ENCODE peak calls at places on chromosomes 11 and 22, in ten cellular contexts. D is H54; M is tibial artery; E is neural progenitor cell; N is adrenal gland; V is stimulated activated CD4-positive, alpha-beta T cell treated with anti-CD3 and anti-CD28 coated beads, Interleukin-15, amount 100 ng/mL, for 48 hours; G is effector CD4-positive, alpha-beta T cell; Z is NCI-H1417; I is T-helper 2 cell; S is NCI-H1436. H is an unnamed sample.

GRCh38 chr22:30308518-30309230 is 18.1 kb downstream of the TBC1D10A start:
- DNase-seq in D (no peak), M (no peak), E (no peak), N (no peak), V (no peak), G (no peak), Z (no peak), I (peak), S (no peak), H (no peak)

GRCh38 chr11:66126808-66127555 is 56.9 kb downstream of the PACS1 start:
- DNase-seq in D (no peak), M (peak), E (no peak), N (no peak), V (no peak), G (peak), Z (peak), I (peak), S (peak), H (no peak)

GRCh38 chr11:17391493-17392355 is 3.3 kb upstream of the KCNJ11 start:
- DNase-seq in D (no peak), M (no peak), E (no peak), N (no peak), V (no peak), G (no peak), Z (peak), I (no peak), S (peak), H (peak)

GRCh38 chr11:8082391-8083087 is 1.5 kb downstream of the TUB start:
- DNase-seq in D (no peak), M (no peak), E (peak), N (peak), V (no peak), G (no peak), Z (no peak), I (no peak), S (no peak), H (peak)

GRCh38 chr11:65315866-65316233 is 1.2 kb downstream of the CDC42EP2 start:
- DNase-seq in D (no peak), M (no peak), E (no peak), N (no peak), V (no peak), G (no peak), Z (no peak), I (no peak), S (no peak), H (no peak)

GRCh38 chr22:49261616-49262015 is 566.1 kb downstream of the BRD1 start:
- DNase-seq in D (no peak), M (peak), E (no peak), N (no peak), V (no peak), G (no peak), Z (no peak), I (no peak), S (no peak), H (no peak)

GRCh38 chr11:35085766-35086165 is 53.2 kb upstream of the CD44 start:
- DNase-seq in D (no peak), M (no peak), E (no peak), N (no peak), V (no peak), G (no peak), Z (no peak), I (no peak), S (no peak), H (no peak)

GRCh38 chr11:110621826-110622225 is 90.4 kb downstream of the ARHGAP20 start:
- DNase-seq in D (no peak), M (no peak), E (no peak), N (no peak), V (no peak), G (no peak), Z (no peak), I (no peak), S (no peak), H (no peak)

GRCh38 chr11:118592616-118593367 is 14.6 kb upstream of the PHLDB1 start:
- DNase-seq in D (no peak), M (no peak), E (no peak), N (no peak), V (no peak), G (no peak), Z (no peak), I (no peak), S (no peak), H (no peak)

GRCh38 chr11:85628771-85629341 is 463 bp downstream of the TMEM126B start:
- DNase-seq in D (peak), M (no peak), E (peak), N (no peak), V (no peak), G (no peak), Z (no peak), I (no peak), S (no peak), H (no peak)

GRCh38 chr11:119339581-119340334 is 925 bp downstream of the C1QTNF5 start:
- DNase-seq in D (no peak), M (peak), E (peak), N (no peak), V (no peak), G (no peak), Z (no peak), I (peak), S (no peak), H (peak)

GRCh38 chr11:2466869-2467694 is 22.3 kb downstream of the KCNQ1 start:
- DNase-seq in D (no peak), M (peak), E (no peak), N (peak), V (no peak), G (peak), Z (no peak), I (peak), S (no peak), H (no peak)

GRCh38 chr11:77884186-77884828 is 63.4 kb downstream of the AAMDC start:
- DNase-seq in D (no peak), M (no peak), E (no peak), N (no peak), V (no peak), G (no peak), Z (no peak), I (no peak), S (no peak), H (no peak)

GRCh38 chr11:128482512-128483191 is 104.7 kb downstream of the ETS1 start:
- DNase-seq in D (no peak), M (peak), E (no peak), N (no peak), V (no peak), G (peak), Z (no peak), I (peak), S (no peak), H (no peak)

GRCh38 chr11:113562981-113563461 is 87.8 kb upstream of the DRD2 start:
- DNase-seq in D (no peak), M (no peak), E (no peak), N (no peak), V (no peak), G (no peak), Z (no peak), I (peak), S (no peak), H (no peak)

GRCh38 chr11:19060629-19061028 is at the start of gene MRGPRX2:
- DNase-seq in D (no peak), M (no peak), E (no peak), N (no peak), V (no peak), G (no peak), Z (no peak), I (peak), S (no peak), H (no peak)

GRCh38 chr22:31083377-31083768 is 2.3 kb downstream of the SMTN start:
- DNase-seq in D (no peak), M (no peak), E (no peak), N (peak), V (no peak), G (no peak), Z (no peak), I (no peak), S (no peak), H (peak)

GRCh38 chr11:9784602-9785315 is 120.9 kb downstream of the SWAP70 start:
- DNase-seq in D (no peak), M (no peak), E (no peak), N (no peak), V (no peak), G (no peak), Z (no peak), I (no peak), S (no peak), H (no peak)

GRCh38 chr11:16896716-16897115 is 117.5 kb downstream of the PLEKHA7 start:
- DNase-seq in D (no peak), M (no peak), E (no peak), N (no peak), V (no peak), G (no peak), Z (peak), I (no peak), S (no peak), H (no peak)

GRCh38 chr11:76637491-76638266 is 32.9 kb downstream of the LRRC32 start:
- DNase-seq in D (no peak), M (peak), E (no peak), N (peak), V (no peak), G (no peak), Z (no peak), I (peak), S (no peak), H (no peak)

GRCh38 chr11:77166021-77166420 is 38.0 kb downstream of the MYO7A start:
- DNase-seq in D (no peak), M (no peak), E (no peak), N (no peak), V (no peak), G (no peak), Z (no peak), I (no peak), S (no peak), H (no peak)

H was measured in SK-N-SH.